ENCODE peak calls at places on chromosomes 12 and 14, in six cellular contexts. C is HepG2, U is K562, W is GM12878, E is SK-N-SH, O is H1. T is an unnamed sample.

GRCh38 chr14:30874999-30875787 is 834 bp downstream of the COCH start:
- DNase-seq in W (no peak), U (peak), O (no peak), E (no peak), C (no peak), T (no peak)

GRCh38 chr12:818733-819132 is 66.4 kb downstream of the WNK1 start:
- DNase-seq in U (no peak), E (no peak), C (no peak), W (no peak), O (no peak), T (no peak)

GRCh38 chr12:46342562-46343033 is 30.0 kb downstream of the SLC38A2 start:
- DNase-seq in C (peak), E (no peak), O (no peak), W (no peak), U (no peak), T (no peak)

GRCh38 chr14:53109688-53110041 is 43.5 kb downstream of the DDHD1 start:
- DNase-seq in W (peak), E (no peak), C (peak), U (no peak), O (no peak), T (no peak)

GRCh38 chr12:65948320-65949008 is 124.2 kb downstream of the HMGA2 start:
- DNase-seq in U (no peak), C (no peak), O (no peak), E (no peak), W (no peak), T (no peak)

GRCh38 chr12:115661103-115661502 is 616.4 kb downstream of the MED13L start:
- DNase-seq in O (no peak), W (no peak), E (no peak), C (no peak), U (no peak), T (no peak)

GRCh38 chr14:88853129-88853528 is 28.7 kb downstream of the TTC8 start:
- DNase-seq in W (no peak), C (no peak), U (no peak), E (no peak), O (no peak), T (no peak)

GRCh38 chr12:104571328-104571727 is 114.6 kb downstream of the CHST11 start:
- DNase-seq in W (peak), E (no peak), O (no peak), C (no peak), U (no peak), T (no peak)

GRCh38 chr12:109773384-109774011 is 59.7 kb downstream of the TRPV4 start:
- DNase-seq in C (no peak), W (no peak), O (no peak), E (no peak), U (no peak), T (no peak)

GRCh38 chr14:89131004-89131750 is 285.9 kb downstream of the FOXN3 start:
- DNase-seq in C (no peak), O (no peak), E (no peak), U (no peak), W (no peak), T (no peak)

GRCh38 chr12:27572486-27573255 is 48.7 kb downstream of the PPFIBP1 start:
- DNase-seq in O (no peak), C (no peak), U (no peak), W (no peak), E (no peak), T (no peak)

GRCh38 chr14:88437659-88438058 is 52.2 kb downstream of the SPATA7 start:
- DNase-seq in U (no peak), O (no peak), W (no peak), C (no peak), E (no peak), T (no peak)

GRCh38 chr14:51609251-51609986 is 42.3 kb upstream of the FRMD6 start:
- DNase-seq in O (no peak), E (no peak), U (no peak), C (no peak), W (no peak), T (no peak)

GRCh38 chr14:23364604-23365352 is at the start of gene EFS:
- DNase-seq in O (no peak), W (no peak), E (peak), U (no peak), C (no peak), T (no peak)

GRCh38 chr14:23365353-23366162 is 586 bp upstream of the EFS start:
- DNase-seq in E (peak), O (no peak), C (no peak), W (no peak), U (no peak), T (no peak)

GRCh38 chr14:23370221-23370620 is 2.4 kb upstream of the IL25 start:
- DNase-seq in C (no peak), U (no peak), O (no peak), W (no peak), E (no peak), T (no peak)

GRCh38 chr14:23364164-23364571 is 804 bp downstream of the EFS start:
- DNase-seq in U (no peak), O (no peak), E (peak), W (no peak), C (no peak), T (no peak)

DNA sequence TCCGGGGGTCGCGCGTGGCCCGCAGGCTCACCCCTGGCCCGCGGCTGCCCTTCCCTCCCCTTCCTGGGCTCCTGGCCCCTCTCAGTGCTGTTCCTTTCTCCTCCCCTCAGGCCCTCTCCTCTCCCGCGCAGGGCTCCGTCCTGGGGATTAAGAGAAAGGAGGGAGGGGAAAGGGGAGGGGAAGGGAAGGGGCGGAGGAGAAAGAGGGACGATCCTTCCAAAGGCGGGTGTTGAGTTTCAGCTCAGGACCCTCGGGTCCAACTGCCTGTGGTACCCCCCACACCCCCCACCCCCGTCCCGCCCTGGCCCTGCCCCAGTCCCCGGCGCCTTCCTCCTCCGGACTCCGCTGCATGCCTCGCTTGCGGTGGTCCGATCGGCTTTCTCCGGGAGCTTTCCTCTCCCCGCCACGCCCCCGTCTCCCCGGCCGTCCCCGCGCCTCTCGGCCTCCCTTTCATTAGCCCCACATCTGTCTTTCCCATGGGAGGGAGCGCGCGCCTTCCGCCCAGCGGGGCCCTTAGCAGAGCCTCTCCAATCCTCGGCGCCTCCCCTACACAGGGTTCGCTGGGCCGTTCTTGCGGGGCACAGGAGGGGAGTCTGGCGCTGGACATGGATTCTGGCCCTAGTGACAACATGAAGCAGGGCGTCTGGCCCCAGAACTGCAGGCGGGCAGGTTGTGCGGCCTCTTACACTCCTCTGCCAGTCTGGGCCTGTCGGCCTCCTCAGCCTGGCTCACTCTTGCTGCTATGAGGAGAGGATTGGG is 1.4 kb upstream of the EFS start:
- DNase-seq in C (no peak), O (no peak), E (peak), W (no peak), U (no peak), T (no peak)
- TF ChIP-seq GABPA in C (no peak), O (no peak), E (no peak), W (no peak), U (no peak), T (no peak)

DNA sequence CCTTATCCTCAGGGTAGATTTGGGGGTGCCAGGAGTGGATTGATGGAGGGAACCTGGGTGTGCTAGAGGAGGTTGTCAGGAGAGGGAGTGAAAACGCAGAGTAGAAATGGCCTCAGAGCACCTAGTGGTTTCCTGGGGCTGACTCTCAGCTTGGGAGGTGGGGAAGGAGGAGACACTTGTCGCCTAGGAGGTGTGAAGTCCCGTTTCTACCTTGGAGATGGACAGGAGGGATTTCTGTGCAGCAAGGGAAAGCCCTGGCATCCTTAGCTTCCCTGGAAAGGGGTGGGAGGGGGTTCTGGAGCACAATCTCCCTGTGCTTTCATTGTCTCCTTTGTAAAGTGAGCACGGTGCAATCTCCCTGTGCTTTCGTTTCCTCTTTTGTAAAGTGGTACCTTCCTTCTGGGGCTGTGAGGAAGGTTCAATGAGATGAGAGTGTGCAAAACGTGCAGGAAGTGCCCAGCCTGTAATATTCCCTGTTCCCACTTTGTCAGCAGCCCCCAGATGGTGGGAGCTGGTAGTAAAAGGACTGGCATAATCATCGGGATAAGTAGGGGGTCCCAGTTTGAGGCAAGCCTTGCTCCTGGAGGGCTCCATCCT is 1.6 kb downstream of the OAS3 start:
- DNase-seq in U (no peak), W (peak), E (peak), O (no peak), C (no peak), T (peak)
- H3K27ac ChIP-seq in U (no peak), W (peak), E (no peak), O (no peak), C (no peak), T (no peak)

GRCh38 chr14:103534576-103535061 is 5.6 kb downstream of the TRMT61A start:
- DNase-seq in O (no peak), W (no peak), E (no peak), C (no peak), U (no peak), T (no peak)
- TF ChIP-seq POLR2AphosphoS5 in O (no peak), W (no peak), E (no peak), C (no peak), U (no peak), T (no peak)

GRCh38 chr14:104144911-104145825 is 6.8 kb downstream of the KIF26A start:
- DNase-seq in W (no peak), O (no peak), U (no peak), C (no peak), E (peak), T (no peak)

GRCh38 chr14:104143071-104143470 is 4.7 kb downstream of the KIF26A start:
- DNase-seq in W (no peak), O (no peak), U (no peak), E (peak), C (no peak), T (no peak)

GRCh38 chr14:104144453-104144790 is 6.0 kb downstream of the KIF26A start:
- DNase-seq in C (no peak), U (no peak), W (no peak), E (no peak), O (no peak), T (no peak)

GRCh38 chr14:104142136-104143041 is 4.0 kb downstream of the KIF26A start:
- DNase-seq in E (peak), W (no peak), C (no peak), O (no peak), U (no peak), T (no peak)

GRCh38 chr14:104143521-104144452 is 5.4 kb downstream of the KIF26A start:
- DNase-seq in U (no peak), O (no peak), C (no peak), E (peak), W (no peak), T (no peak)
- TF ChIP-seq GABPA in U (no peak), O (no peak), C (no peak), E (no peak), W (no peak), T (no peak)

GRCh38 chr14:60061371-60061770 is 30.4 kb upstream of the PCNX4 start:
- DNase-seq in W (no peak), U (no peak), C (no peak), O (no peak), E (no peak), T (no peak)
- H3K27ac ChIP-seq in W (no peak), U (no peak), C (no peak), O (no peak), E (no peak), T (no peak)

GRCh38 chr14:75277000-75277795 is 1.4 kb upstream of the FOS start:
- DNase-seq in C (peak), O (no peak), W (no peak), E (peak), U (peak), T (peak)

GRCh38 chr14:75275598-75275997 is 3.0 kb upstream of the FOS start:
- DNase-seq in C (no peak), O (no peak), U (no peak), E (no peak), W (no peak), T (no peak)

GRCh38 chr14:75274045-75274898 is 4.4 kb upstream of the FOS start:
- DNase-seq in C (no peak), E (no peak), U (no peak), O (no peak), W (no peak), T (no peak)

GRCh38 chr14:75273272-75274044 is 5.2 kb upstream of the FOS start:
- DNase-seq in W (no peak), U (no peak), O (no peak), E (no peak), C (no peak), T (no peak)

DNA sequence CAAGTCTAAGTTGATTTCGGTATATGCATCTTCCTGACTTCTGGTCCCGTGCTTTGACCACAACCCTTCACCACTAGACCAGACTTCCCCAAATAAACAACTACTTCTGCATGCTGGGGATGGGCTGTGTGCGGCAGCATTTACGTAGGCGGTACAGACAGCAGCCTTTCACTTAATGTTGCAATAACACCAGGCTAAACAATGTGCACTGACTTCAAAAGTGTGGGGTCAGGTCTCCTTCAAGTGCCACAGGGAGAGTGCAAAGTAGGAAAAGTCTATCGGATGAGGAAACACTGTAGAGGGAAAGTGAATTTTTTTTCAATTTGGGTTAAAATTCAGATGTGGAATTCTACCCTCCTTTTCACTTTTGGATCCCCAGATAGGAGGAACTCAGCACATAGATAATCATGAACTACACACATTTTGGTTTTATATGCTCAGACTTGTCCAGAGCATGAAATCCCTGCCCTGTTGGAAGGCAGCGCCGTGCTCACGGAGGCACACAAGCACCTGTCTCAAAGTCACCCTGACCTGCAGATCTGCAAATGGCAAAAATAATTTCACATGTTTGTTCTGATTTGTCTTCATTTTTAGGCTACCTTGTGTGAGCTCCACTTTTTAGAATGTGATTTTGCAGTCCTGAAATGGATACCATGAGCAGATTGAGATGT is 3.6 kb upstream of the FOS start:
- DNase-seq in E (no peak), U (no peak), O (no peak), W (peak), C (no peak), T (peak)
- TF ChIP-seq POLR2AphosphoS5 in E (no peak), U (no peak), O (no peak), W (no peak), C (no peak), T (peak)

GRCh38 chr14:104149617-104150141 is 11.3 kb downstream of the KIF26A start:
- DNase-seq in E (peak), W (no peak), O (no peak), C (no peak), U (no peak), T (peak)

GRCh38 chr14:104151028-104151385 is 12.6 kb downstream of the KIF26A start:
- DNase-seq in O (no peak), C (no peak), E (no peak), U (no peak), W (no peak), T (no peak)

GRCh38 chr14:104149278-104149595 is 10.8 kb downstream of the KIF26A start:
- DNase-seq in E (no peak), C (no peak), W (no peak), O (no peak), U (no peak), T (no peak)

GRCh38 chr14:104151546-104152245 is 13.3 kb downstream of the KIF26A start:
- DNase-seq in U (no peak), E (no peak), O (no peak), W (no peak), C (no peak), T (no peak)

GRCh38 chr14:104150201-104151027 is 12.0 kb downstream of the KIF26A start:
- DNase-seq in O (peak), W (no peak), C (no peak), U (no peak), E (peak), T (no peak)
- TF ChIP-seq GABPA in O (no peak), W (no peak), C (no peak), U (no peak), E (no peak), T (no peak)

T was measured in HL-60.